ENCODE peak calls at places on chromosomes 11 and 22, in seven cellular contexts. B is posterior cingulate gyrus; R is stimulated activated naive CD4-positive, alpha-beta T cell; O is neural crest cell; W is A549; E is NCI-H1105 treated with DMSO at 0.1 percent for 48 hours; D is substantia nigra. F is an unnamed sample.

GRCh38 chr11:121451178-121451981 is 734 bp upstream of the SORL1 start:
- DNase-seq in B (no peak), R (peak), O (no peak), W (no peak), E (no peak), D (no peak), F (no peak)

GRCh38 chr11:113457784-113458183 is 17.4 kb downstream of the DRD2 start:
- DNase-seq in B (no peak), R (no peak), O (no peak), W (no peak), E (peak), D (no peak), F (no peak)

GRCh38 chr11:20599424-20600346 is at the start of gene SLC6A5:
- DNase-seq in B (no peak), R (no peak), O (peak), W (peak), E (no peak), D (no peak), F (no peak)

GRCh38 chr11:121886005-121886739 is 229.8 kb downstream of the BLID start:
- DNase-seq in B (no peak), R (no peak), O (no peak), W (no peak), E (peak), D (no peak), F (no peak)

GRCh38 chr11:65126624-65127274 is 4.6 kb downstream of the MRPL49 start:
- DNase-seq in B (no peak), R (no peak), O (no peak), W (no peak), E (no peak), D (no peak), F (no peak)

GRCh38 chr11:46666982-46667590 is 33.3 kb downstream of the ARHGAP1 start:
- DNase-seq in B (no peak), R (no peak), O (no peak), W (no peak), E (no peak), D (no peak), F (no peak)

GRCh38 chr11:14336507-14337503 is 22.2 kb downstream of the RRAS2 start:
- DNase-seq in B (no peak), R (no peak), O (no peak), W (peak), E (no peak), D (no peak), F (no peak)

GRCh38 chr22:32701021-32701420 is 100.5 kb upstream of the TIMP3 start:
- DNase-seq in B (no peak), R (no peak), O (no peak), W (no peak), E (no peak), D (no peak), F (no peak)

GRCh38 chr11:44319552-44320288 is 9.8 kb upstream of the ALX4 start:
- DNase-seq in B (no peak), R (no peak), O (no peak), W (no peak), E (no peak), D (no peak), F (no peak)

GRCh38 chr11:94183886-94184264 is 55.2 kb downstream of the PANX1 start:
- DNase-seq in B (peak), R (no peak), O (peak), W (peak), E (peak), D (no peak), F (peak)

GRCh38 chr22:27065259-27065658 is 407.9 kb downstream of the MIAT start:
- DNase-seq in B (no peak), R (no peak), O (no peak), W (no peak), E (no peak), D (no peak), F (no peak)

GRCh38 chr11:94708176-94708575 is 60.0 kb upstream of the AMOTL1 start:
- DNase-seq in B (no peak), R (no peak), O (no peak), W (no peak), E (no peak), D (no peak), F (no peak)

GRCh38 chr11:13862845-13863392 is 99.6 kb upstream of the SPON1 start:
- DNase-seq in B (no peak), R (no peak), O (no peak), W (no peak), E (no peak), D (no peak), F (no peak)

GRCh38 chr11:12680246-12680939 is 6.2 kb downstream of the TEAD1 start:
- DNase-seq in B (peak), R (no peak), O (peak), W (no peak), E (peak), D (peak), F (no peak)

GRCh38 chr11:36018967-36019596 is 75.2 kb downstream of the LDLRAD3 start:
- DNase-seq in B (no peak), R (no peak), O (no peak), W (no peak), E (peak), D (no peak), F (no peak)

GRCh38 chr11:107043242-107043991 is 25.1 kb upstream of the GUCY1A2 start:
- DNase-seq in B (no peak), R (no peak), O (no peak), W (no peak), E (no peak), D (no peak), F (no peak)

GRCh38 chr11:1733716-1734351 is 16.6 kb downstream of the IFITM10 start:
- DNase-seq in B (no peak), R (no peak), O (no peak), W (no peak), E (no peak), D (no peak), F (no peak)

GRCh38 chr11:107583629-107584195 is 7.2 kb upstream of the ELMOD1 start:
- DNase-seq in B (no peak), R (no peak), O (no peak), W (no peak), E (no peak), D (no peak), F (no peak)

GRCh38 chr22:44366372-44367310 is 53.9 kb upstream of the SHISAL1 start:
- DNase-seq in B (no peak), R (no peak), O (no peak), W (no peak), E (no peak), D (no peak), F (no peak)

GRCh38 chr22:46797355-46797754 is 34.9 kb downstream of the TBC1D22A start:
- DNase-seq in B (no peak), R (no peak), O (no peak), W (no peak), E (peak), D (no peak), F (no peak)

GRCh38 chr22:17012267-17012666 is 4.2 kb upstream of the GAB4 start:
- DNase-seq in B (no peak), R (no peak), O (no peak), W (no peak), E (no peak), D (no peak), F (no peak)

GRCh38 chr11:58685973-58686720 is 45.6 kb downstream of the GLYAT start:
- DNase-seq in B (no peak), R (no peak), O (no peak), W (no peak), E (no peak), D (no peak), F (no peak)

F was measured in LNCaP clone FGC.